ENCODE peak calls at places on chromosomes 3 and 15, in five cellular contexts. P, M, W, L and X are unnamed samples.

GRCh38 chr3:32759342-32759741 is 58.5 kb upstream of the TRIM71 start:
- DNase-seq in L (no peak), W (no peak), M (no peak), P (no peak), X (no peak)

GRCh38 chr3:38454179-38454883 is 641 bp downstream of the ACVR2B start:
- DNase-seq in L (peak; percentile 74), P (no peak), W (peak; percentile 39), M (peak; percentile 12), X (peak; percentile 50)

GRCh38 chr15:27438403-27439375 is 467.7 kb downstream of the GABRG3 start:
- DNase-seq in W (no peak), L (no peak), P (no peak), M (no peak), X (no peak)

GRCh38 chr15:88450125-88450798 is 16.9 kb downstream of the MRPL46 start:
- DNase-seq in L (peak; percentile 85), P (peak; percentile 26), W (peak; percentile 40), M (peak; percentile 21), X (peak; percentile 38)

GRCh38 chr3:196604548-196604947 is 34.9 kb upstream of the NRROS start:
- DNase-seq in M (peak; percentile 32), L (no peak), W (no peak), P (no peak), X (no peak)

GRCh38 chr15:98123834-98124233 is 163.3 kb downstream of the ARRDC4 start:
- DNase-seq in P (no peak), M (no peak), W (no peak), L (no peak), X (no peak)

GRCh38 chr15:97504031-97504430 is 456.5 kb upstream of the ARRDC4 start:
- DNase-seq in L (no peak), P (no peak), W (no peak), M (no peak), X (no peak)

GRCh38 chr15:89937365-89938355 is 24.9 kb upstream of the ARPIN start:
- DNase-seq in L (no peak), M (no peak), P (no peak), W (no peak), X (no peak)

GRCh38 chr15:72380743-72381142 is 4.9 kb upstream of the HEXA start:
- DNase-seq in L (no peak), M (no peak), W (no peak), P (no peak), X (no peak)

GRCh38 chr3:113002676-113003075 is 11.9 kb downstream of the GTPBP8 start:
- DNase-seq in L (no peak), P (peak; percentile 10), M (no peak), W (no peak), X (no peak)

GRCh38 chr3:76400141-76400540 is 614.8 kb upstream of the ZNF717 start:
- DNase-seq in P (no peak), L (no peak), M (no peak), W (no peak), X (no peak)

GRCh38 chr3:27458929-27459328 is 25.3 kb downstream of the SLC4A7 start:
- DNase-seq in P (no peak), M (no peak), L (no peak), W (no peak), X (no peak)

GRCh38 chr15:62896969-62897486 is 145.5 kb upstream of the TPM1 start:
- DNase-seq in W (peak; percentile 91), L (peak; percentile 51), M (no peak), P (no peak), X (no peak)

GRCh38 chr15:71760852-71761251 is 49.5 kb upstream of the NR2E3 start:
- DNase-seq in W (no peak), P (no peak), M (no peak), L (no peak), X (no peak)

GRCh38 chr3:5036858-5037257 is 57.6 kb downstream of the BHLHE40 start:
- DNase-seq in P (no peak), M (no peak), L (no peak), W (no peak), X (no peak)

GRCh38 chr3:5039585-5039984 is 60.3 kb downstream of the BHLHE40 start:
- DNase-seq in P (no peak), M (no peak), L (no peak), W (no peak), X (no peak)

GRCh38 chr3:5036536-5036833 is 57.2 kb downstream of the BHLHE40 start:
- DNase-seq in L (no peak), W (no peak), M (no peak), P (no peak), X (no peak)

GRCh38 chr3:5038243-5038642 is 59.0 kb downstream of the BHLHE40 start:
- DNase-seq in M (no peak), P (no peak), W (no peak), L (no peak), X (no peak)

DNA sequence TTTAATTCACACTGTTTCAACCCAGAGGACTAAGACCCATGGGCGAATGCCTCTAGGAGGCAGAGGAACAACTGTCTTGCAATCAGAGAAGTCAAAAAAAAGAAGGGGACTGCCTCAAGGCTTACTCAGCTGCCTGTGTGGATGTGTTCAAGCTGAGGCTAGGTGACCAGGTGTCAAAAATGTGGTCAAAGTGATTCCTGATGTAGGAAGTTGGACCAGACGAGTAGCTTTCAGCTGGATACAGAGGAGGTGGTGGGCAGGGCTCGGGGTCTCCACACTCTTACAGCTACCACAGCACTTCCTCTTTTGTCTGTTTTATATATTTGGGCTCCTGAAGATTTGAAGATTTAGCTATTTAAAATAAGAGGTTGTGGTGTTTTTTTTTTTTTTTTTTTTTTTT is 58.6 kb downstream of the BHLHE40 start:
- DNase-seq in P (no peak), W (no peak), M (no peak), L (no peak), X (no peak)
- H3K4me3 ChIP-seq in P (no peak overlapping the region), W (no peak overlapping the region), M (no peak overlapping the region), L (no peak overlapping the region), X (no peak overlapping the region)

GRCh38 chr15:29570931-29571727 is 251.1 kb downstream of the TJP1 start:
- DNase-seq in P (no peak), L (peak; percentile 90), W (no peak), M (no peak), X (peak; percentile 20)
- H3K36me3 ChIP-seq in P (no peaks in the 10 kb centered on the region), L (no peaks in the 10 kb centered on the region), W (no peaks in the 10 kb centered on the region), M (no peaks in the 10 kb centered on the region), X (no peaks in the 10 kb centered on the region)

GRCh38 chr3:172782235-172782634 is 31.7 kb downstream of the ECT2 start:
- DNase-seq in M (no peak), P (no peak), W (no peak), L (no peak), X (no peak)

GRCh38 chr3:172776049-172776717 is 25.7 kb downstream of the ECT2 start:
- DNase-seq in W (no peak), P (no peak), M (no peak), L (no peak), X (no peak)

GRCh38 chr3:172777901-172778300 is 27.4 kb downstream of the ECT2 start:
- DNase-seq in L (no peak), W (no peak), P (no peak), M (no peak), X (no peak)
- H3K4me3 ChIP-seq in L (no peak overlapping the region), W (no peak overlapping the region), P (no peak overlapping the region), M (no peak overlapping the region), X (no peak overlapping the region)

DNA sequence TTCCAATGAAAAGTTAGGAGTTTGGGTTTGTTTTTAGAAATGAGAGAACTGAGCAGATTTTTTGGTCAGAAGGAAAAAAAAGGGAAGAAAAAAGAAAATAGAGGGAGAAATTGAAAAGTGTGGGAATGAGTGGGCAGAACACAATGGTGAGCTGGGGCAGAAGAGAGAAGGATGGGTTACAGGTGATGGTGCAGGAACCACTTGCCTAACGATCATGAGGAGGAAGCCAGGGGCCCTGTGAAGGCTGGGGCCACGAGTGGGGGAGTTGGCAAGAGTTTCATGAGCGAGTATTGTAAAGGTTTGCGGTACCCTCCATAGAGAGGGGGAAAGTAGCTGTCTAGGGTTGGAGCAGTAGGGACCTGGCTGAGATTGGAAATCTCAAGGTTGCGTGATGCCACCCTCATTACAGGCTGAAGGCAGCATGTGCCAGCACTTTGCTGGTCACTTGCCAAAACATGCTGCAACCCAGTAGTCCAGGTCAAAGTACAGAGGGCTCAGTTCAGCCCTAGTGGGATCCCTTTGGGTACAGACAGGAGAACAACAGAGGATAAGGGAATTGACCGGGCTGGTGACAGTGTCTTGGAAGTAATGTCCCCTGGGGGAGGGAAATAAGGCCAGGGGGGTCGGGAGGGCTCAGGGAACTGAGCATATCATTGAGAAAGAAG is 6.6 kb downstream of the IVD start:
- DNase-seq in P (no peak), M (no peak), W (no peak), L (no peak), X (no peak)
- H3K36me3 ChIP-seq in P (peaks cover 34% of the 10 kb centered on the region), M (peaks cover 47% of the 10 kb centered on the region), W (peaks cover 13% of the 10 kb centered on the region), L (no peaks in the 10 kb centered on the region), X (peaks cover 50% of the 10 kb centered on the region)

GRCh38 chr3:185797993-185798830 is 26.6 kb downstream of the IGF2BP2 start:
- DNase-seq in W (no peak), M (no peak), P (no peak), L (no peak), X (no peak)

GRCh38 chr3:185797108-185797881 is 27.5 kb downstream of the IGF2BP2 start:
- DNase-seq in M (no peak), W (no peak), P (no peak), L (no peak), X (no peak)

GRCh38 chr3:185793381-185793780 is 31.5 kb downstream of the IGF2BP2 start:
- DNase-seq in M (no peak), P (no peak), W (no peak), L (no peak), X (no peak)

GRCh38 chr3:185792955-185793354 is 31.9 kb downstream of the IGF2BP2 start:
- DNase-seq in W (no peak), M (no peak), P (no peak), L (no peak), X (no peak)

GRCh38 chr3:185796431-185797107 is 28.3 kb downstream of the IGF2BP2 start:
- DNase-seq in L (no peak), P (no peak), W (no peak), M (no peak), X (no peak)
- H3K4me3 ChIP-seq in L (no peak overlapping the region), P (no peak overlapping the region), W (no peak overlapping the region), M (no peak overlapping the region), X (no peak overlapping the region)

DNA sequence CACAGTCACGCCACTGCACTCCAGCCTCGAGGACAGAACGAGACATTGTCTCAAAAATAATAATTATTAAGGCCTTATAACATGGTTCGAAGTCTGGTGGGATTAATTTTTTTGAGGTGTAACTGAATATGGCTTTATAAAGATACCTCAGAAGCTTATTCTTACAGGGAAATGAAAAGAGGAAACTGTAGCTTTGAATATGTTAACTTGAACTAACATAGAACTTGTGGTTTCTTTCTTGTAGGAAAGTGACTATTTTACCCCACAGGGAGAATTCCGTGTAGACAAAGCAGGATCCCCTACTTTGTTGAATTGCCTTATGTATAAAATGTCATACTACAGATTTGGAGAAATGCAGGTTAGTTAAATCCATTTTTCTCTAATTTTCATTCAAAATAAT is 96.3 kb downstream of the STT3B start:
- DNase-seq in L (no peak), P (no peak), W (no peak), M (no peak), X (no peak)
- H3K36me3 ChIP-seq in L (peaks cover 11% of the 10 kb centered on the region), P (peaks cover 17% of the 10 kb centered on the region), W (no peaks in the 10 kb centered on the region), M (peaks cover 66% of the 10 kb centered on the region), X (peaks cover 2% of the 10 kb centered on the region)

GRCh38 chr3:126912027-126912422 is 70.9 kb upstream of the PLXNA1 start:
- DNase-seq in M (peak; percentile 3), P (no peak), W (no peak), L (no peak), X (no peak)
- H3K4me3 ChIP-seq in M (no peak overlapping the region), P (no peak overlapping the region), W (no peak overlapping the region), L (no peak overlapping the region), X (no peak overlapping the region)